ENCODE peak calls at places on chromosome 5, in four cellular contexts. S is K562, Z is astrocyte, J is HCT116. N is an unnamed sample.

GRCh38 chr5:64869419-64869818 is 100.7 kb downstream of the CWC27 start:
- DNase-seq in J (peak; percentile 12), Z (peak; percentile 80), S (no peak), N (peak; percentile 64)

GRCh38 chr5:54703091-54703490 is 185.5 kb downstream of the SNX18 start:
- DNase-seq in Z (peak; percentile 91), J (no peak), S (no peak), N (peak; percentile 67)

GRCh38 chr5:36494756-36495637 is 111.4 kb upstream of the SLC1A3 start:
- DNase-seq in J (no peak), Z (peak; percentile 89), S (no peak), N (peak; percentile 26)

GRCh38 chr5:67160985-67161384 is 35.6 kb downstream of the CD180 start:
- DNase-seq in S (no peak), J (no peak), Z (peak; percentile 63), N (peak; percentile 27)

GRCh38 chr5:68343421-68343826 is 127.9 kb downstream of the PIK3R1 start:
- DNase-seq in S (peak; percentile 45), J (no peak), Z (peak; percentile 91), N (peak; percentile 91)

GRCh38 chr5:134490255-134490924 is 35.1 kb upstream of the JADE2 start:
- DNase-seq in Z (no peak), J (no peak), S (peak; percentile 3), N (no peak)

GRCh38 chr5:40071870-40072269 is 607.8 kb upstream of the PTGER4 start:
- DNase-seq in Z (peak; percentile 6), S (no peak), J (no peak), N (peak; percentile 25)

GRCh38 chr5:153671653-153672346 is 181.3 kb downstream of the GRIA1 start:
- DNase-seq in J (no peak), Z (no peak), S (no peak), N (no peak)

GRCh38 chr5:135335031-135335828 is 63.8 kb downstream of the MACROH2A1 start:
- DNase-seq in Z (peak; percentile 12), J (no peak), S (no peak), N (no peak)

GRCh38 chr5:142000709-142001484 is 11.9 kb downstream of the GNPDA1 start:
- DNase-seq in S (peak; percentile 21), J (no peak), Z (no peak), N (no peak)

GRCh38 chr5:157372472-157372822 is 87.6 kb upstream of the NIPAL4 start:
- DNase-seq in S (no peak), J (no peak), Z (no peak), N (no peak)

GRCh38 chr5:120304653-120305052 is 159.4 kb upstream of the PRR16 start:
- DNase-seq in S (no peak), Z (peak; percentile 86), J (no peak), N (no peak)

GRCh38 chr5:76106149-76106548 is 23.0 kb downstream of the SV2C start:
- DNase-seq in S (no peak), Z (no peak), J (no peak), N (no peak)

GRCh38 chr5:132103969-132104391 is 30.4 kb downstream of the CSF2 start:
- DNase-seq in J (no peak), Z (no peak), S (no peak), N (no peak)

GRCh38 chr5:76270214-76270613 is 132.9 kb upstream of the IQGAP2 start:
- DNase-seq in Z (peak; percentile 26), S (no peak), J (no peak), N (peak; percentile 13)

GRCh38 chr5:156641690-156642089 is 208.4 kb upstream of the PPP1R2B start:
- DNase-seq in Z (peak; percentile 45), J (no peak), S (no peak), N (no peak)

GRCh38 chr5:139642891-139643871 is 5.0 kb upstream of the CXXC5 start:
- DNase-seq in J (no peak), S (no peak), Z (no peak), N (no peak)

GRCh38 chr5:89826938-89827337 is 582.6 kb downstream of the CETN3 start:
- DNase-seq in J (no peak), Z (no peak), S (no peak), N (no peak)

GRCh38 chr5:89827960-89828359 is 581.6 kb downstream of the CETN3 start:
- DNase-seq in J (no peak), S (no peak), Z (no peak), N (no peak)

GRCh38 chr5:89827388-89827787 is 582.2 kb downstream of the CETN3 start:
- DNase-seq in Z (no peak), J (no peak), S (no peak), N (no peak)
- H3K4me3 ChIP-seq in Z (no peak overlapping the region), J (no peak overlapping the region), S (no peak overlapping the region), N (no peak overlapping the region)

GRCh38 chr5:1199649-1200494 is 1.5 kb upstream of the SLC6A19 start:
- DNase-seq in J (no peak), S (peak; percentile 98), Z (no peak), N (no peak)
- H3K27ac ChIP-seq in J (no peak overlapping the region), S (peak overlapping the region; percentile 75), Z (no peak overlapping the region), N (no peak overlapping the region)

DNA sequence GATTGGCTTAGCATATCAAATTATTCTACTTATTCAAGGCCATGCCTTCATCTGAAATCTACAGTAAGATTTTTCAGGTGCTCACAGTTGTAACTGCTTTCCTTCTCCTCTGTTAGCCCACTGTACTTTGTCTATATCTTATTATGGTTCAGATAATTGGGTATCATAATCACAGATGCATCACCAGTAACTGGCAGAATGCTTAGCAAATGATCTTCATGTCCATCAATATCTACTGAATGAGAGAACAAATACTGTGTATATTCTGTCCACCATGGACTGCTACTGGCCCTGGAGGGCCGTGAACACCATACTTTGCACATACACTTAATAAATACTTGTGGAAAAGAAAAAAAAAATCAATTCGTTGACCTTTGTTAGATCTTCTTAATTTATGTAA is 96.2 kb downstream of the MEF2C start:
- DNase-seq in Z (no peak), S (no peak), J (no peak), N (no peak)
- H3K4me3 ChIP-seq in Z (no peak overlapping the region), S (no peak overlapping the region), J (peak overlapping the region; percentile 50), N (no peak overlapping the region)

DNA sequence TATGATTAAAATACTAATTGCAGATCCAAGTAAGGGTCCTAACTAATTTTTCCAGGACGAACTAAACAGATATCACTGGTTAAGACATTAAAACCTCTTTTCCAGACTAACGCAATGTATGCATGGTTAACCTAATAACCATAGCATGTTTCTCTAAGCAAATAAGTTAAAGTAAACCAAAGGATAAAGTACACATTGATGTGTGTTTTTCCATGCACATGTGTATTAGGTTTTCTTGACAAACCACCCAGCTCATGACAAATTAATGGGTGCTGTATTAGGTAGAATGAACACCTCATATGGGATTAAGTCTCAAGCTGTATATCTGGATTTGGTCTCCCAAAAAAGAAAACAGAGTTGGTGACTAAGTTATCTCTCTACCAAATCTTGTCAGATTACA is 45.6 kb downstream of the ANKH start:
- DNase-seq in Z (no peak), S (no peak), J (no peak), N (no peak)
- H3K27ac ChIP-seq in Z (no peak overlapping the region), S (no peak overlapping the region), J (no peak overlapping the region), N (no peak overlapping the region)

GRCh38 chr5:178189433-178189832 is 2.3 kb upstream of the GMCL2 start:
- DNase-seq in S (no peak), Z (no peak), J (no peak), N (no peak)
- H3K4me3 ChIP-seq in S (no peak overlapping the region), Z (no peak overlapping the region), J (no peak overlapping the region), N (no peak overlapping the region)

DNA sequence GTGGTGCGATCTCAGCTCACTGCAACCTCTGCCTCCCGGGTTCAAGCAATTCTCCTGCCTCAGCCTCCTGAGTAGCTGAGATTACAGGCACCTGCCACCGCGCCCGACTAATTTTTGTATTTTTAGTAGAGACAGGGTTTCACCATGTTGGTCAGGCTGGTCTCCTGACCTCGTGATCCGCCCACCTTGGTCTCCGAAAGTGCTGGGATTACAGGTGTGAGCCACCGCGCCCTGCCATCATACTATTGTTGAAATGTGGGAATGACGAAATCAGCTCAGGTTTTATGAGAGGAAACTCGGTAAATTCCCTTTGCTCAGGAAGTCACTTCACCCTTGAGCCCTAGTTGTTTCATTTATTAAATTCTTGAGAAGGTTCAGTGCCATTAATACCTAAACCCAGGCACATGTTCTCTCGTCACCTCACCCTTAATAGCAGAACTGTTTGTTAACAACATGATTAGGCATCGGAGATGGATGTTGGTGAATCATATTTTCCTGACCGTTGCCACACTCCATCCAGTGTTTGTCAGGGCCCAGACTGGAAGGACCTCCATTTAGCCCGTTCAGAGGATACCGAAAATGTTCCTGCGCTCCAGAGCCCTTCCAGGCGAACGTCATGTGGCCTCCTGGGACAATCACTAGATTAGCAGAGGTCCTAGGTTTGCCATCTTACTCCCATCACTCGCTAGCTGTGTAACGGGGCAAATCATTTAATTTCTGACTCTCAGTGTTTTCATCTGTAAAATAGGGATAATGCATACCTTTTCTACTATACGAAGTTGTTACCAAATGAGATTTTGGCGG is 20.0 kb upstream of the CREBRF start:
- DNase-seq in Z (no peak), J (no peak), S (no peak), N (no peak)
- H3K27ac ChIP-seq in Z (no peak overlapping the region), J (no peak overlapping the region), S (no peak overlapping the region), N (no peak overlapping the region)

DNA sequence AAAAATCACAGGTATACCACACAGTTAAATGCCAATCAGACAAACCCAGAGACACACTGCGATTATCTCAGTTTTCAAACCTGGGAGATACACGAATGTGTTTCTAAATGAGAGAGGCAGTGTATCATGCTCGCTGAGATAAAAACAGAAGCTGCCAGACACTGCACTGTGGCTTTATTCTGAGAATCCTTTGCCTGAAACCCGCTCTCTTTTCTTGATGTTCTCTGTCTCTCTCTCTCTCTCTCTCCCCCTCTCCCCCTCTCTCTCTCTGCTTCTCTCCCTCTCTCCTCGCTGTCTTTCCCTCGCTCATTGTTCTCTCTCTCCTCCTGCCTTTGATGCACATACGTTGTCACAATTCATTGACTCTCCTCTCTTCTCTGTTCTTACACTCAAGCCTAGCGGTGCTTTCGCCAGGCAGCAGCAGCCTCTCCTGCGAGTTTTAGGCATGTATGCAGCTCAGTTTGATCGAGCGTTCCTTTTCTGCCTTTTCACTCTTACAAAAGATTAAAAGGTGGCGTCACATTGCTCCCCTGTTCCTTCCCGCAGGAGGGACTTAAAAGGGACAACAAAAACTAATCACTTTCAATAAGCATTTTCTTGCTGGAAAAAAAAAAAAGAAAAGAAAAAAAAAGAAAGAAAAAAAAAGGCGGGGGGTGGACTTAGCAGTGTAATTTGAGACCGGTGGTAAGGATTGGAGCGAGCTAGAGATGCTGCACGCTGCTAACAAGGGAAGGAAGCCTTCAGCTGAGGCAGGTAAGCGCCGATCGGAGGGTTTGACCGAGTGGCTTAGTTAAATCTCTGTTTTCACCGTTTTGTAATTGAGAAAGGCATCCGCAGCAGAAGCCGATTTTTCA is 717.9 kb upstream of the WWC1 start:
- DNase-seq in S (no peak), Z (peak; percentile 86), J (no peak), N (peak; percentile 38)
- H3K4me3 ChIP-seq in S (no peak overlapping the region), Z (peak overlapping the region; percentile 75), J (no peak overlapping the region), N (peak overlapping the region; percentile 55)

DNA sequence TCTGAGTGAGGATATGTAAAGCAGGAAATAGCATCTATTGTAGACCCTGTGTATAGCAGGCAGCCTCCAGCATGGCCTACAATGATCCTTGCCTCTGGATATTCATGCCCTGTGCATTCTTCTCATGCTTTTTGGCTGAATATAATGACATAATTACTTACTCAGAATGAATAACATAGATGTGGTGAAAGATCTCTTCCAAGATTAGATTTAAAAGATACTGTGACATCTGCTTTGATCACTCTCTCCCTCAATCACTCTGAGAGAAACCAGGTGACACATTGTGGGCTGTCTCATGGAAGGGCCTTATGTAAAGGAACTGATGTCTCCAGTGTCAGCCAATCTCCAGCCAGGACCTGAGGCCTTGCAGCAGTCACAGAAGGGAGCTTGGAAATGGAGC is 376.7 kb downstream of the DNAH5 start:
- DNase-seq in Z (peak; percentile 81), J (no peak), S (no peak), N (peak; percentile 71)
- H3K27ac ChIP-seq in Z (peak overlapping the region; percentile 82), J (no peak overlapping the region), S (no peak overlapping the region), N (peak overlapping the region; percentile 71)

N was measured in brain microvascular endothelial cell.